ENCODE peak calls at places on chromosomes 11 and 22, in seven cellular contexts. One of them, this sample, is unnamed. For H3K4me1, the result is how much of the 10 kb centered on the place peaks cover.

GRCh38 chr11:18071098-18071705 is 25.1 kb upstream of the TPH1 start:
- DNase-seq in neural progenitor cell: no peak
- DNase-seq in heart right ventricle: no peak
- DNase-seq in OCI-LY7: no peak
- DNase-seq in tibial nerve: no peak
- DNase-seq in GM23248: no peak
- DNase-seq in stomach: no peak
- DNase-seq in this sample: no peak

GRCh38 chr11:1486054-1486825 is at the start of gene MOB2:
- DNase-seq in neural progenitor cell: no peak
- DNase-seq in heart right ventricle: peak
- DNase-seq in OCI-LY7: no peak
- DNase-seq in tibial nerve: no peak
- DNase-seq in GM23248: no peak
- DNase-seq in stomach: peak
- DNase-seq in this sample: peak

GRCh38 chr11:66684635-66685034 is 6.9 kb upstream of the RBM4B start:
- DNase-seq in neural progenitor cell: no peak
- DNase-seq in heart right ventricle: no peak
- DNase-seq in OCI-LY7: no peak
- DNase-seq in tibial nerve: no peak
- DNase-seq in GM23248: no peak
- DNase-seq in stomach: no peak
- DNase-seq in this sample: no peak

GRCh38 chr11:111561801-111562325 is 21.3 kb downstream of the LAYN start:
- DNase-seq in neural progenitor cell: no peak
- DNase-seq in heart right ventricle: no peak
- DNase-seq in OCI-LY7: no peak
- DNase-seq in tibial nerve: no peak
- DNase-seq in GM23248: peak
- DNase-seq in stomach: no peak
- DNase-seq in this sample: no peak

GRCh38 chr11:60964801-60965200 is 6.7 kb upstream of the CD6 start:
- DNase-seq in neural progenitor cell: no peak
- DNase-seq in heart right ventricle: no peak
- DNase-seq in OCI-LY7: no peak
- DNase-seq in tibial nerve: no peak
- DNase-seq in GM23248: no peak
- DNase-seq in stomach: no peak
- DNase-seq in this sample: no peak

GRCh38 chr11:47408598-47409439 is 429 bp downstream of the SLC39A13 start:
- DNase-seq in neural progenitor cell: peak
- DNase-seq in heart right ventricle: peak
- DNase-seq in OCI-LY7: no peak
- DNase-seq in tibial nerve: no peak
- DNase-seq in GM23248: peak
- DNase-seq in stomach: peak
- DNase-seq in this sample: peak

GRCh38 chr11:79686703-79687419 is 246.0 kb upstream of the TENM4 start:
- DNase-seq in neural progenitor cell: no peak
- DNase-seq in heart right ventricle: no peak
- DNase-seq in OCI-LY7: no peak
- DNase-seq in tibial nerve: no peak
- DNase-seq in GM23248: no peak
- DNase-seq in stomach: no peak
- DNase-seq in this sample: no peak

GRCh38 chr22:27681037-27681436 is 120.5 kb downstream of the MN1 start:
- DNase-seq in neural progenitor cell: no peak
- DNase-seq in heart right ventricle: no peak
- DNase-seq in OCI-LY7: no peak
- DNase-seq in tibial nerve: no peak
- DNase-seq in GM23248: no peak
- DNase-seq in stomach: no peak
- DNase-seq in this sample: no peak

GRCh38 chr11:64070301-64070656 is 34.5 kb downstream of the FLRT1 start:
- DNase-seq in neural progenitor cell: peak
- DNase-seq in heart right ventricle: no peak
- DNase-seq in OCI-LY7: no peak
- DNase-seq in tibial nerve: no peak
- DNase-seq in GM23248: no peak
- DNase-seq in stomach: no peak
- DNase-seq in this sample: no peak

DNA sequence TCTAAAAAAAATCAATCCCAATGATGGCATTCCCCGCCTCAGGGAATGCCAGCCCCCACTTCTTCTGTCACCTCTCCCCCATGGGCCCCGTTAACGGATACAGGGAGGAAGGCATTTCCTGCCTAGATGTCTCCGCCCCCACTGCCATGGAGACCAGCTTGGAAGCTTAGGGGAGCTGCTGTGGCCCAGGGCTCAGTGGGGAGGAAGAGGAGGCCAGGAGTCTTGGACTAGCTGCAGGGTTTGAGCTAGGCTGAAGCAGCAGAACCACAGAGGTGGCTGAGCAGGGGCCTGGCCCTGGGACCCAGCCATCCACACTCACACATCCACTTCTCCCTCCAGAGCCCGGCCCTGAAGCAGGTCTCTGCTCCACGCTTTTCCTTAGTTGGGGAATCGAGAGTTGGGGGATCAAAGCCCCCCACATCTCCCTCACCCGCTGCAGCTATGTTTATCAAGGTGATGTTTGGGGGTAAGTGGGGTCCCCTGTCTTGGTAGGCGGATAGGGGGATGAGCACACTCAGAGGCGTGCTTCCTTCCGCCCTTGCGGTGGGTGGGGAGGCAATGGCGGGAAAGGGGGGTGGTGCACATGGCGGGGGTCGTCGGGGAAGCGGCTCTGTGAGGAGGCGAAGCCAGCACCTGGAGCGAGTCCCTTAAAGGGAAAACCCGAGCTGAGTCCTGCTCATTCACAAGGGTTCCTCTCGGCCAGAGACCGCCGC is at the start of gene C22orf15:
- DNase-seq in neural progenitor cell: peak
- DNase-seq in heart right ventricle: no peak
- DNase-seq in OCI-LY7: no peak
- DNase-seq in tibial nerve: no peak
- DNase-seq in GM23248: peak
- DNase-seq in stomach: no peak
- DNase-seq in this sample: no peak
- H3K4me1 ChIP-seq in neural progenitor cell: under half
- H3K4me1 ChIP-seq in heart right ventricle: under half
- H3K4me1 ChIP-seq in OCI-LY7: under half
- H3K4me1 ChIP-seq in tibial nerve: under half
- H3K4me1 ChIP-seq in GM23248: under half
- H3K4me1 ChIP-seq in stomach: half or more
- H3K4me1 ChIP-seq in this sample: under half

DNA sequence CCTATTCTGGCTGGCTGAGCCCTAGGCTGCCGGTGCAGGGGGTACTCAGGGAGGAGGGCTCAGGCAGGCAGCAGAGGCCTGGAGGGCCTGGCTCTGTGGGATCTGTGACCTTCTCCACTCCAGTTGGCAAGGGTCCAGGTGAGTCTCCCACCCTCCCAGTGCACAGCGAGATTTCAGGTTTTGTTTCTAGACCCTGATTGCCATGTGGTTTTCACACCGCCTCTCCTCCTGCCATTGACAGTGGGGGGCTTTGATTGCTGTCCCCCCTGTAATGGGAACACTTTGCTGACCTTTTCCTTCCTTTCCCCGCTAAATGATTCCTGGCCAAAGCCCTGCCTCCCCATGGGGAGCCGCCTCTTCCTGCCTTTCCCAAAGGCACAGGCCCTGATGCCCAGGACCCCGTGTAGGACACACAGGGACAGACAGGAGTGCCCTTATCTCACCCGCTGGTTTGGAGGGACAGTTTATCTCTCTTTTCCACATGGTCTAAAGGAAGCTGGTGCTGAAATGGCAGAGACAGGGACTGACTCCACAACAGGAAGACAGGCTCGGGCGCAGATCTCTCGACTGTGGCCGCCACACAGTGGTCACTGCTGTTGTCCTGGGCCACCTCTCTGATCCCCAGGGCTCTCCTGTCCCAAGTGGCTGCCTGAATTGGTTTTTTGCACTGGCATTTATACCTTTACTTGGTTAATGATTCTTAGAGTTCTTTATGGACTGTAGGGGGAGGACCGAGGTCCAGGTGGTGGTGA is 43.4 kb downstream of the BCR start:
- DNase-seq in neural progenitor cell: no peak
- DNase-seq in heart right ventricle: no peak
- DNase-seq in OCI-LY7: no peak
- DNase-seq in tibial nerve: no peak
- DNase-seq in GM23248: no peak
- DNase-seq in stomach: no peak
- DNase-seq in this sample: no peak
- H3K4me1 ChIP-seq in neural progenitor cell: under half
- H3K4me1 ChIP-seq in heart right ventricle: half or more
- H3K4me1 ChIP-seq in OCI-LY7: under half
- H3K4me1 ChIP-seq in tibial nerve: half or more
- H3K4me1 ChIP-seq in GM23248: half or more
- H3K4me1 ChIP-seq in stomach: half or more
- H3K4me1 ChIP-seq in this sample: half or more

DNA sequence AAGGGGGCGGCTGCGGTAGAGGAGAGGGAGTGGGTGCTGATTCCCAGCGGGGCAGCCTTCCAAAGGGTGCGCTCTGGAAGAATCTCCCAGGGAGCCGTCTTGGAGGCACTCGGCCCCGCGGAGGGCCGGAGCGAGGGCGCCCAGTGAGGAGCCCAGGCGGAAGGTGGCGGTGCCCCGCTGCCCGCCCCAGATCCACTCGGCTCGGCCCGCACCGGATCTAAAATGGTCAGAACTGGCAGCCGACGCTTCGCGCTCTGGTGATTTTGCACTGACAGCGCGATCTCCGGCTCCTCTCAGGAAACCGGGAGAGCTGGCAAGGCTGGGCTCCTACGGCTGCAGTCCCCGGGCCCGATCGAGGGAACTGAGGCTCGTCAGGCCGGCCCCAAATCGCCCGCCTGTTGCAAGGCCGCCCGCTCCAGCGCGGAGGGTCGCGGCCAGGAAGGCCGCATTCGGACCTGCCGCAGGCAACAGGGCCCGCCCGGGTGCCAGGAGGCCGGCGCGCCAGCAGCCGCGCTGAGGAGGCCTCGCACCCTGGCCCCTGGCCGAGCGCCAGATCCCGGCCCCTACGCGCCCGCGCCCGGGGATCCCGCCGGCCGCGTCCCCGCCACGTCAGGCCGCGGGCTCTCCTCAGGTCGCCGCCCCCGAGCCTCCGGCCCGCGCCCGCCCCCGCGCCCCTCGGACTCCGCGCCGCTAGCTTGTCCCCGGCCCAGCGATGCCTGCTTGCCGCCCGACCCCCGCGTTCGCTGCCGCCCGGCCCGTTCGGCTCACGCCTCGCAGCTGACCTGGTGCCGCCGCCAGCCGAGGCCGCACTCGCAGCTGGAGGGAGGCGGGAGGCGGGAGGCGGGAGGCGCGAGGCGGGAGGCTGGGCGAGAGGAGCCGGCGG is at the start of gene KLHL22:
- DNase-seq in neural progenitor cell: no peak
- DNase-seq in heart right ventricle: peak
- DNase-seq in OCI-LY7: peak
- DNase-seq in tibial nerve: peak
- DNase-seq in GM23248: peak
- DNase-seq in stomach: peak
- DNase-seq in this sample: peak
- H3K4me1 ChIP-seq in neural progenitor cell: under half
- H3K4me1 ChIP-seq in heart right ventricle: under half
- H3K4me1 ChIP-seq in OCI-LY7: under half
- H3K4me1 ChIP-seq in tibial nerve: under half
- H3K4me1 ChIP-seq in GM23248: under half
- H3K4me1 ChIP-seq in stomach: under half
- H3K4me1 ChIP-seq in this sample: under half

DNA sequence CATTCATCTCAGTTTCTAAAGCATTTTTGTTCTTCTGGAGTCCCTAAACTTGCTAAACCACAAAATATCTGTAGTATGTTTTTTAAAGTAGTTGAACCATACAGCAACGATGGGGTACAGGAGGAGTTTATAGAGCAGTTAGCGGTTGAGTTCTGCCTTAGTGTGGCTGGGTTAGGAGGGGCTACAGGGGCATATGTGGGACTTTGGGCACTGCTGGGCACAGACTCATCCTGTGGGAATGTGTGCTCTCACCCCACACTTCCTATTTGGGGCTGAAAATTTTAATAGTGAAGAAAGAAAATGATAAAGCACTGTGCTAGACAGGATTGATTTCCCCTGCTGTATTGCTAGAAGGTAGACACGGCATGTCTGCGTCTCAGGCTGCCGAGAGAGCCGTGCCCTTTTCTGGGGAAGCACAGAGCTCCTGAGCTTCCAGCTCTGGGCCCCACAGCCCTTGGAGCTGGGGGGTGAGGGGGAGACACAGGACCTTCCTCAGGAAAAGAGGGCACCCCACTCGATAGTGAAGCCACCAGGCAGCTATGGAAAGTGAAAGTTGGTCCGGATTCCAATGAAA is 81.3 kb upstream of the PPARA start:
- DNase-seq in neural progenitor cell: no peak
- DNase-seq in heart right ventricle: peak
- DNase-seq in OCI-LY7: peak
- DNase-seq in tibial nerve: no peak
- DNase-seq in GM23248: peak
- DNase-seq in stomach: peak
- DNase-seq in this sample: peak
- H3K4me1 ChIP-seq in neural progenitor cell: under half
- H3K4me1 ChIP-seq in heart right ventricle: half or more
- H3K4me1 ChIP-seq in OCI-LY7: under half
- H3K4me1 ChIP-seq in tibial nerve: under half
- H3K4me1 ChIP-seq in GM23248: under half
- H3K4me1 ChIP-seq in stomach: half or more
- H3K4me1 ChIP-seq in this sample: half or more

GRCh38 chr11:35262735-35263134 is 123.8 kb downstream of the CD44 start:
- DNase-seq in neural progenitor cell: no peak
- DNase-seq in heart right ventricle: no peak
- DNase-seq in OCI-LY7: no peak
- DNase-seq in tibial nerve: no peak
- DNase-seq in GM23248: no peak
- DNase-seq in stomach: no peak
- DNase-seq in this sample: no peak
- H3K4me1 ChIP-seq in neural progenitor cell: under half
- H3K4me1 ChIP-seq in heart right ventricle: under half
- H3K4me1 ChIP-seq in OCI-LY7: under half
- H3K4me1 ChIP-seq in tibial nerve: under half
- H3K4me1 ChIP-seq in GM23248: under half
- H3K4me1 ChIP-seq in stomach: under half
- H3K4me1 ChIP-seq in this sample: under half

This sample was measured in tibial artery.